ENCODE peak calls at places on chromosomes 2 and 18, in eight cellular contexts. One of them, this sample, is unnamed.

GRCh38 chr2:14881663-14882327 is 249.3 kb downstream of the LRATD1 start:
- DNase-seq in NCI-H1417: no peak
- DNase-seq in LNCaP clone FGC: peak
- DNase-seq in NCI-H82: no peak
- DNase-seq in AG20443: no peak
- DNase-seq in cardiac fibroblast: no peak
- DNase-seq in activated T-cell treated with anti-CD3 and anti-CD28 coated beads for 1 hour: no peak
- DNase-seq in MCF 10A: no peak
- DNase-seq in this sample: no peak

GRCh38 chr2:64361151-64361938 is 92.6 kb upstream of the LGALSL start:
- DNase-seq in NCI-H1417: no peak
- DNase-seq in LNCaP clone FGC: no peak
- DNase-seq in NCI-H82: no peak
- DNase-seq in AG20443: no peak
- DNase-seq in cardiac fibroblast: no peak
- DNase-seq in activated T-cell treated with anti-CD3 and anti-CD28 coated beads for 1 hour: no peak
- DNase-seq in MCF 10A: no peak
- DNase-seq in this sample: no peak

GRCh38 chr2:102801098-102801718 is 39.4 kb downstream of the TMEM182 start:
- DNase-seq in NCI-H1417: peak
- DNase-seq in LNCaP clone FGC: no peak
- DNase-seq in NCI-H82: peak
- DNase-seq in AG20443: no peak
- DNase-seq in cardiac fibroblast: peak
- DNase-seq in activated T-cell treated with anti-CD3 and anti-CD28 coated beads for 1 hour: no peak
- DNase-seq in MCF 10A: peak
- DNase-seq in this sample: peak

GRCh38 chr2:240235149-240235803 is 94.8 kb upstream of the OTOS start:
- DNase-seq in NCI-H1417: no peak
- DNase-seq in LNCaP clone FGC: no peak
- DNase-seq in NCI-H82: no peak
- DNase-seq in AG20443: no peak
- DNase-seq in cardiac fibroblast: no peak
- DNase-seq in activated T-cell treated with anti-CD3 and anti-CD28 coated beads for 1 hour: no peak
- DNase-seq in MCF 10A: no peak
- DNase-seq in this sample: no peak

GRCh38 chr18:33581816-33582215 is 3.8 kb downstream of the ASXL3 start:
- DNase-seq in NCI-H1417: no peak
- DNase-seq in LNCaP clone FGC: no peak
- DNase-seq in NCI-H82: peak
- DNase-seq in AG20443: no peak
- DNase-seq in cardiac fibroblast: no peak
- DNase-seq in activated T-cell treated with anti-CD3 and anti-CD28 coated beads for 1 hour: no peak
- DNase-seq in MCF 10A: no peak
- DNase-seq in this sample: no peak

GRCh38 chr18:26714739-26715138 is 150.8 kb downstream of the AQP4 start:
- DNase-seq in NCI-H1417: no peak
- DNase-seq in LNCaP clone FGC: no peak
- DNase-seq in NCI-H82: no peak
- DNase-seq in AG20443: no peak
- DNase-seq in cardiac fibroblast: no peak
- DNase-seq in activated T-cell treated with anti-CD3 and anti-CD28 coated beads for 1 hour: no peak
- DNase-seq in MCF 10A: no peak
- DNase-seq in this sample: no peak

GRCh38 chr2:162480067-162480466 is 136.1 kb downstream of the GCA start:
- DNase-seq in NCI-H1417: no peak
- DNase-seq in LNCaP clone FGC: no peak
- DNase-seq in NCI-H82: no peak
- DNase-seq in AG20443: no peak
- DNase-seq in cardiac fibroblast: peak
- DNase-seq in activated T-cell treated with anti-CD3 and anti-CD28 coated beads for 1 hour: no peak
- DNase-seq in MCF 10A: peak
- DNase-seq in this sample: no peak

GRCh38 chr2:184197413-184197812 is 400.9 kb upstream of the ZNF804A start:
- DNase-seq in NCI-H1417: no peak
- DNase-seq in LNCaP clone FGC: no peak
- DNase-seq in NCI-H82: no peak
- DNase-seq in AG20443: no peak
- DNase-seq in cardiac fibroblast: no peak
- DNase-seq in activated T-cell treated with anti-CD3 and anti-CD28 coated beads for 1 hour: no peak
- DNase-seq in MCF 10A: no peak
- DNase-seq in this sample: no peak

GRCh38 chr2:63226297-63226696 is 175.7 kb downstream of the OTX1 start:
- DNase-seq in NCI-H1417: no peak
- DNase-seq in LNCaP clone FGC: no peak
- DNase-seq in NCI-H82: no peak
- DNase-seq in AG20443: no peak
- DNase-seq in cardiac fibroblast: no peak
- DNase-seq in activated T-cell treated with anti-CD3 and anti-CD28 coated beads for 1 hour: no peak
- DNase-seq in MCF 10A: peak
- DNase-seq in this sample: no peak

GRCh38 chr2:223560704-223561435 is 41.3 kb downstream of the SCG2 start:
- DNase-seq in NCI-H1417: peak
- DNase-seq in LNCaP clone FGC: no peak
- DNase-seq in NCI-H82: no peak
- DNase-seq in AG20443: no peak
- DNase-seq in cardiac fibroblast: peak
- DNase-seq in activated T-cell treated with anti-CD3 and anti-CD28 coated beads for 1 hour: no peak
- DNase-seq in MCF 10A: peak
- DNase-seq in this sample: no peak

GRCh38 chr2:41735446-41735845 is 312.4 kb upstream of the PKDCC start:
- DNase-seq in NCI-H1417: no peak
- DNase-seq in LNCaP clone FGC: no peak
- DNase-seq in NCI-H82: no peak
- DNase-seq in AG20443: peak
- DNase-seq in cardiac fibroblast: peak
- DNase-seq in activated T-cell treated with anti-CD3 and anti-CD28 coated beads for 1 hour: no peak
- DNase-seq in MCF 10A: no peak
- DNase-seq in this sample: no peak

GRCh38 chr2:235494716-235495372 is 1.0 kb downstream of the AGAP1 start:
- DNase-seq in NCI-H1417: no peak
- DNase-seq in LNCaP clone FGC: no peak
- DNase-seq in NCI-H82: peak
- DNase-seq in AG20443: peak
- DNase-seq in cardiac fibroblast: peak
- DNase-seq in activated T-cell treated with anti-CD3 and anti-CD28 coated beads for 1 hour: no peak
- DNase-seq in MCF 10A: peak
- DNase-seq in this sample: peak

GRCh38 chr2:42935692-42936631 is 143.6 kb upstream of the HAAO start:
- DNase-seq in NCI-H1417: no peak
- DNase-seq in LNCaP clone FGC: no peak
- DNase-seq in NCI-H82: no peak
- DNase-seq in AG20443: no peak
- DNase-seq in cardiac fibroblast: no peak
- DNase-seq in activated T-cell treated with anti-CD3 and anti-CD28 coated beads for 1 hour: no peak
- DNase-seq in MCF 10A: no peak
- DNase-seq in this sample: no peak

GRCh38 chr2:120694034-120694433 is 41.6 kb upstream of the GLI2 start:
- DNase-seq in NCI-H1417: no peak
- DNase-seq in LNCaP clone FGC: no peak
- DNase-seq in NCI-H82: no peak
- DNase-seq in AG20443: no peak
- DNase-seq in cardiac fibroblast: no peak
- DNase-seq in activated T-cell treated with anti-CD3 and anti-CD28 coated beads for 1 hour: no peak
- DNase-seq in MCF 10A: no peak
- DNase-seq in this sample: no peak

GRCh38 chr2:29759342-29759741 is 162.0 kb downstream of the ALK start:
- DNase-seq in NCI-H1417: no peak
- DNase-seq in LNCaP clone FGC: no peak
- DNase-seq in NCI-H82: no peak
- DNase-seq in AG20443: no peak
- DNase-seq in cardiac fibroblast: no peak
- DNase-seq in activated T-cell treated with anti-CD3 and anti-CD28 coated beads for 1 hour: no peak
- DNase-seq in MCF 10A: no peak
- DNase-seq in this sample: no peak

GRCh38 chr18:35076556-35076955 is 35.3 kb downstream of the MAPRE2 start:
- DNase-seq in NCI-H1417: no peak
- DNase-seq in LNCaP clone FGC: no peak
- DNase-seq in NCI-H82: no peak
- DNase-seq in AG20443: peak
- DNase-seq in cardiac fibroblast: peak
- DNase-seq in activated T-cell treated with anti-CD3 and anti-CD28 coated beads for 1 hour: no peak
- DNase-seq in MCF 10A: peak
- DNase-seq in this sample: no peak

GRCh38 chr2:10452334-10452733 is 4.2 kb upstream of the ODC1 start:
- DNase-seq in NCI-H1417: no peak
- DNase-seq in LNCaP clone FGC: peak
- DNase-seq in NCI-H82: no peak
- DNase-seq in AG20443: peak
- DNase-seq in cardiac fibroblast: peak
- DNase-seq in activated T-cell treated with anti-CD3 and anti-CD28 coated beads for 1 hour: no peak
- DNase-seq in MCF 10A: peak
- DNase-seq in this sample: no peak